ENCODE peak calls at places on chromosomes 5 and 9, in seven cellular contexts. A is ovary, D is WTC11, Q is astrocyte of the spinal cord, Y is psoas muscle, B is left lung, P is fibroblast of lung. J is an unnamed sample.

GRCh38 chr5:125202353-125202752 is 455.9 kb upstream of the ZNF608 start:
- DNase-seq in Y (no peak), D (no peak), A (no peak), Q (no peak), B (no peak), P (no peak), J (no peak)

GRCh38 chr9:20032413-20033006 is 243.7 kb upstream of the SLC24A2 start:
- DNase-seq in P (no peak), Y (no peak), B (no peak), Q (no peak), D (no peak), A (no peak), J (no peak)

GRCh38 chr5:165495829-165496380 is 1990.5 kb downstream of the MAT2B start:
- DNase-seq in B (no peak), A (no peak), D (no peak), P (peak; percentile 43), Q (peak; percentile 39), Y (no peak), J (no peak)

GRCh38 chr9:68473790-68474189 is 66.9 kb downstream of the TMEM252 start:
- DNase-seq in P (no peak), D (no peak), B (no peak), Q (no peak), Y (no peak), A (no peak), J (no peak)

GRCh38 chr9:27065288-27065687 is 43.7 kb upstream of the TEK start:
- DNase-seq in A (no peak), Y (no peak), D (no peak), Q (no peak), B (no peak), P (no peak), J (no peak)

GRCh38 chr5:176934309-176934930 is 35.3 kb upstream of the HK3 start:
- DNase-seq in B (no peak), Q (no peak), A (no peak), D (no peak), Y (no peak), P (no peak), J (no peak)

GRCh38 chr9:101458955-101459631 is 23.5 kb upstream of the ALDOB start:
- DNase-seq in Q (peak; percentile 88), Y (no peak), D (peak; percentile 34), B (no peak), P (peak; percentile 66), A (no peak), J (peak; percentile 70)

GRCh38 chr5:169350016-169350415 is 49.1 kb upstream of the SLIT3 start:
- DNase-seq in A (no peak), P (peak; percentile 95), B (no peak), Q (peak; percentile 71), Y (no peak), D (no peak), J (no peak)

GRCh38 chr9:81320909-81321482 is 368.4 kb downstream of the TLE1 start:
- DNase-seq in A (no peak), B (no peak), Y (no peak), Q (no peak), D (no peak), P (no peak), J (no peak)

GRCh38 chr9:121206516-121207370 is 5.1 kb upstream of the RAB14 start:
- DNase-seq in Y (no peak), Q (peak; percentile 62), B (no peak), D (no peak), A (no peak), P (peak; percentile 62), J (no peak)

GRCh38 chr5:150288361-150288760 is 1.2 kb downstream of the CAMK2A start:
- DNase-seq in B (no peak), Q (no peak), A (no peak), Y (no peak), P (no peak), D (no peak), J (no peak)

GRCh38 chr9:72577212-72577753 is 55.9 kb downstream of the TMC1 start:
- DNase-seq in Y (no peak), P (peak; percentile 86), D (no peak), B (no peak), A (no peak), Q (peak; percentile 81), J (no peak)

GRCh38 chr9:38284768-38285080 is 107.8 kb upstream of the ALDH1B1 start:
- DNase-seq in Y (no peak), A (no peak), B (no peak), P (no peak), Q (no peak), D (peak; percentile 47), J (no peak)

GRCh38 chr5:151239237-151239861 is 13.6 kb upstream of the GM2A start:
- DNase-seq in P (peak; percentile 45), D (peak; percentile 81), A (peak; percentile 89), B (peak; percentile 63), Y (peak; percentile 90), Q (peak; percentile 69), J (peak; percentile 64)

GRCh38 chr9:34663296-34663590 is 786 bp upstream of the CCL27 start:
- DNase-seq in B (no peak), D (no peak), Y (no peak), A (no peak), P (no peak), Q (no peak), J (no peak)

GRCh38 chr5:178859625-178860521 is at the start of gene ZNF354B:
- DNase-seq in Y (peak; percentile 93), D (peak; percentile 91), A (peak; percentile 88), Q (peak; percentile 95), B (peak; percentile 93), P (peak; percentile 95), J (peak; percentile 91)

GRCh38 chr9:26175264-26175663 is 497.0 kb upstream of the TUSC1 start:
- DNase-seq in Q (no peak), P (peak; percentile 29), A (no peak), D (no peak), Y (no peak), B (no peak), J (no peak)

GRCh38 chr5:573206-573605 is 38.9 kb upstream of the CEP72 start:
- DNase-seq in A (no peak), P (no peak), Y (no peak), Q (no peak), D (no peak), B (no peak), J (no peak)

GRCh38 chr5:50836356-50836755 is 169.9 kb downstream of the PARP8 start:
- DNase-seq in Q (no peak), P (no peak), Y (no peak), D (no peak), A (no peak), B (no peak), J (no peak)

GRCh38 chr5:50839472-50839871 is 173.0 kb downstream of the PARP8 start:
- DNase-seq in A (no peak), D (no peak), Q (no peak), B (no peak), Y (no peak), P (no peak), J (no peak)
- TF ChIP-seq CTCF in A (no peak), D (no peak), Q (no peak), B (no peak), Y (no peak), P (no peak), J (no peak)

GRCh38 chr9:748861-749497 is 92.5 kb upstream of the DMRT1 start:
- DNase-seq in A (peak; percentile 6), B (no peak), Q (no peak), Y (no peak), D (no peak), P (no peak), J (no peak)
- TF ChIP-seq CTCF in A (no peak), B (no peak), Q (no peak), Y (no peak), D (no peak), P (no peak), J (no peak)

GRCh38 chr5:36068751-36069281 is 2.1 kb upstream of the UGT3A2 start:
- DNase-seq in Y (no peak), B (no peak), A (no peak), P (no peak), D (no peak), Q (no peak), J (no peak)

GRCh38 chr5:36070687-36071571 is 4.2 kb upstream of the UGT3A2 start:
- DNase-seq in Q (no peak), B (no peak), D (no peak), Y (no peak), P (no peak), A (no peak), J (no peak)

GRCh38 chr5:36079200-36079761 is 12.6 kb upstream of the UGT3A2 start:
- DNase-seq in D (peak; percentile 31), B (no peak), Q (peak; percentile 37), Y (no peak), A (no peak), P (peak; percentile 27), J (peak; percentile 72)

GRCh38 chr5:36078430-36078829 is 11.7 kb upstream of the UGT3A2 start:
- DNase-seq in B (no peak), P (no peak), D (no peak), A (no peak), Y (no peak), Q (no peak), J (no peak)

DNA sequence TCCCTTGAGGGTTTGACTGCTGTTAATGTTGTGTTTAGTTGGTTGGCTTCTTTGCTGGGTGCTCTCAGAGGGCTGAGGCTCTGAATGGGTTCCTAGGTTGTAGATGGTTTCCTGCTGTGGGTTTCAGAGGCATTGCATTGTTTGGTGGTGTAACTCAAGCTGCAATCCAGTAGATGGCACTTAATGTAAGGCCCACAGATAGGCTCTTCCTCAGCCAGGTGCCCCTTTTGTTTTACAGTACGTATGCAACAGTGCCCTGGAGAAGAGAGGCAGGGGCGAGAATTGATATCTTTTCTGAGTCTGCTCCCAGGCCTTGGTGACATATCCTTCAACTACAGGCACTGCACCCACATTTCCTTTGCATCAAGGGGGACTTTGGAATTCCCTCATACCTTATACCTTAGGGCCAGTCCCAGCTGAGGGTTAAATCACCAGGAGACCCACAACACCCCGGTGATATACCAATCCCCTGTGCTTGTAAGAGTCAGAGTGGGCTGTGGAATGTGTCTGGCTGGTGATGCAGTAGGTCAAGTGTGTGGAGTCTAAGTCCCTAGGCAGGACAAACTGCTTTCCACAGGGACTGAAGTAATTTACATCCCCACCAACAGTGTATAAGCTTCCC is 7.0 kb upstream of the UGT3A2 start:
- DNase-seq in Y (no peak), D (peak; percentile 18), A (no peak), B (no peak), P (no peak), Q (no peak), J (peak; percentile 23)
- TF ChIP-seq CTCF in Y (no peak), D (no peak), A (no peak), B (no peak), P (no peak), Q (peak; percentile 14), J (no peak)

GRCh38 chr5:77620404-77620803 is 18.1 kb downstream of the OTP start:
- DNase-seq in Q (no peak), A (no peak), D (peak; percentile 74), Y (no peak), P (no peak), B (no peak), J (no peak)
- TF ChIP-seq CTCF in Q (no peak), A (no peak), D (peak; percentile 21), Y (no peak), P (no peak), B (no peak), J (no peak)